ENCODE peak calls at places on chromosome 19, in seven cellular contexts. I is neuronal stem cell, D is H9, C is mesendoderm, X is H1, W is mesenchymal stem cell, R is trophoblast cell. U is an unnamed sample.

GRCh38 chr19:1007399-1007745 is 7.2 kb downstream of the GRIN3B start:
- DNase-seq in I (no peak), D (no peak), C (no peak), X (no peak), W (no peak), R (no peak), U (no peak)

GRCh38 chr19:8503506-8503905 is 1.1 kb upstream of the PRAM1 start:
- DNase-seq in I (no peak), D (no peak), C (no peak), X (no peak), W (no peak), R (no peak), U (no peak)

GRCh38 chr19:12784871-12785430 is 6.3 kb upstream of the JUNB start:
- DNase-seq in I (no peak), D (no peak), C (no peak), X (no peak), W (peak; percentile 76), R (no peak), U (peak; percentile 26)

GRCh38 chr19:44024900-44025216 is 321 bp upstream of the ZNF222 start:
- DNase-seq in I (no peak), D (no peak), C (no peak), X (no peak), W (no peak), R (no peak), U (no peak)

GRCh38 chr19:53982611-53983010 is 8.8 kb upstream of the CACNG6 start:
- DNase-seq in I (no peak), D (peak; percentile 36), C (peak; percentile 42), X (peak; percentile 66), W (no peak), R (no peak), U (no peak)

GRCh38 chr19:1514295-1514661 is 1.5 kb upstream of the ADAMTSL5 start:
- DNase-seq in I (no peak), D (no peak), C (no peak), X (no peak), W (no peak), R (no peak), U (no peak)

GRCh38 chr19:31073485-31074221 is 275.6 kb downstream of the TSHZ3 start:
- DNase-seq in I (no peak), D (no peak), C (no peak), X (no peak), W (no peak), R (no peak), U (no peak)

GRCh38 chr19:53879145-53880037 is 2.6 kb upstream of the PRKCG start:
- DNase-seq in I (peak; percentile 98), D (peak; percentile 99), C (peak; percentile 98), X (peak; percentile 100), W (peak; percentile 92), R (peak; percentile 65), U (peak; percentile 83)

GRCh38 chr19:52991484-52991883 is 22.2 kb upstream of the ERVV-1 start:
- DNase-seq in I (no peak), D (no peak), C (no peak), X (no peak), W (peak; percentile 47), R (peak; percentile 62), U (peak; percentile 37)

GRCh38 chr19:33052352-33052972 is 12.2 kb downstream of the RHPN2 start:
- DNase-seq in I (no peak), D (no peak), C (no peak), X (no peak), W (peak; percentile 71), R (no peak), U (peak; percentile 54)

GRCh38 chr19:11031421-11032070 is 57.7 kb upstream of the LDLR start:
- DNase-seq in I (no peak), D (no peak), C (no peak), X (no peak), W (no peak), R (no peak), U (no peak)

GRCh38 chr19:17539288-17540117 is 15.9 kb upstream of the COLGALT1 start:
- DNase-seq in I (peak; percentile 95), D (peak; percentile 100), C (peak; percentile 98), X (peak; percentile 100), W (peak; percentile 96), R (peak; percentile 95), U (peak; percentile 92)

GRCh38 chr19:48900477-48901452 is 653 bp downstream of the NUCB1 start:
- DNase-seq in I (no peak), D (no peak), C (peak; percentile 60), X (no peak), W (peak; percentile 32), R (no peak), U (peak; percentile 35)

GRCh38 chr19:6737284-6737872 is at the start of gene GPR108:
- DNase-seq in I (peak; percentile 100), D (peak; percentile 100), C (peak; percentile 100), X (peak; percentile 99), W (peak; percentile 100), R (peak; percentile 100), U (peak; percentile 100)

GRCh38 chr19:30968210-30968609 is 381.0 kb downstream of the TSHZ3 start:
- DNase-seq in I (no peak), D (no peak), C (peak; percentile 20), X (no peak), W (no peak), R (no peak), U (no peak)

GRCh38 chr19:2312819-2313501 is 5.0 kb upstream of the LINGO3 start:
- DNase-seq in I (no peak), D (peak; percentile 64), C (peak; percentile 45), X (peak; percentile 81), W (no peak), R (no peak), U (no peak)

GRCh38 chr19:5557691-5558090 is 10.1 kb downstream of the TINCR start:
- DNase-seq in I (no peak), D (no peak), C (no peak), X (no peak), W (no peak), R (no peak), U (no peak)

GRCh38 chr19:44696939-44697669 is 1.8 kb upstream of the CEACAM16 start:
- DNase-seq in I (no peak), D (peak; percentile 62), C (peak; percentile 28), X (no peak), W (no peak), R (no peak), U (no peak)

GRCh38 chr19:6761053-6761676 is 6.1 kb downstream of the SH2D3A start:
- DNase-seq in I (no peak), D (peak; percentile 49), C (peak; percentile 62), X (no peak), W (no peak), R (no peak), U (no peak)

GRCh38 chr19:17739121-17739875 is 12.0 kb upstream of the FCHO1 start:
- DNase-seq in I (no peak), D (no peak), C (no peak), X (no peak), W (no peak), R (no peak), U (no peak)

GRCh38 chr19:6048808-6049405 is 61.4 kb downstream of the RFX2 start:
- DNase-seq in I (peak; percentile 81), D (peak; percentile 77), C (peak; percentile 81), X (peak; percentile 80), W (peak; percentile 79), R (peak; percentile 73), U (peak; percentile 65)

GRCh38 chr19:18399008-18399407 is 1.6 kb upstream of the LRRC25 start:
- DNase-seq in I (no peak), D (no peak), C (no peak), X (no peak), W (peak; percentile 80), R (no peak), U (peak; percentile 87)

GRCh38 chr19:28841531-28841930 is 371.4 kb downstream of the UQCRFS1 start:
- DNase-seq in I (no peak), D (no peak), C (no peak), X (no peak), W (no peak), R (no peak), U (no peak)

GRCh38 chr19:28847468-28847867 is 365.5 kb downstream of the UQCRFS1 start:
- DNase-seq in I (no peak), D (no peak), C (peak; percentile 56), X (no peak), W (no peak), R (peak; percentile 38), U (peak; percentile 10)

GRCh38 chr19:28840891-28841290 is 372.1 kb downstream of the UQCRFS1 start:
- DNase-seq in I (no peak), D (no peak), C (peak; percentile 73), X (no peak), W (no peak), R (no peak), U (no peak)

GRCh38 chr19:28846094-28846812 is 366.7 kb downstream of the UQCRFS1 start:
- DNase-seq in I (no peak), D (no peak), C (no peak), X (no peak), W (no peak), R (no peak), U (no peak)

GRCh38 chr19:28843771-28844492 is 369.0 kb downstream of the UQCRFS1 start:
- DNase-seq in I (no peak), D (no peak), C (no peak), X (no peak), W (no peak), R (no peak), U (no peak)
- H4K8ac ChIP-seq in I (no peak overlapping the region), D (no peak overlapping the region), C (no peak overlapping the region), X (no peak overlapping the region), W (no peak overlapping the region), R (no peak overlapping the region), U (no peak overlapping the region)

GRCh38 chr19:4038057-4038456 is 28.6 kb downstream of the ZBTB7A start:
- DNase-seq in I (no peak), D (no peak), C (no peak), X (no peak), W (no peak), R (no peak), U (no peak)
- H4K8ac ChIP-seq in I (no peak overlapping the region), D (no peak overlapping the region), C (no peak overlapping the region), X (no peak overlapping the region), W (no peak overlapping the region), R (no peak overlapping the region), U (no peak overlapping the region)

DNA sequence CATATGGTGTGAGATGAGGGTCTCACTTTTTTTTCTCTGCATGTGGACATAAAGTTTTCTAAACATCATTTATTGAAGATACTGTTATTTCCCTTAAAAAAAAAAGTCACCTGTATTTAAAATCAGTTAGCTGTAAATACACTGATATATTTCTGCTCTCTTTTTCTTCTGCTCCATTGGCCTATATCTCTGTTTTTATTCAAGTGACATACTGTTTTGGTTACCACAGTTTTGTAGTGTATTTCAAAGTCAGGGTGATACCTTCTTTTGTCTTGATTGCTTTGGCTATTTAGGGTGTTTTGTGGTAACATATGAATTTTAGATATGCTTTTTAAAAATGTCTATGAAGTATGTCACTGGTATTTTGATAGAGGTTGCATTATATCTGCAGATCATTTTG is 15.8 kb upstream of the ZNF431 start:
- DNase-seq in I (no peak), D (no peak), C (no peak), X (no peak), W (no peak), R (no peak), U (no peak)
- H4K8ac ChIP-seq in I (no peak overlapping the region), D (no peak overlapping the region), C (no peak overlapping the region), X (no peak overlapping the region), W (no peak overlapping the region), R (no peak overlapping the region), U (no peak overlapping the region)

GRCh38 chr19:56221851-56222250 is 19.8 kb downstream of the ZSCAN5C start:
- DNase-seq in I (no peak), D (no peak), C (no peak), X (no peak), W (no peak), R (no peak), U (no peak)
- H4K8ac ChIP-seq in I (no peak overlapping the region), D (no peak overlapping the region), C (no peak overlapping the region), X (no peak overlapping the region), W (no peak overlapping the region), R (no peak overlapping the region), U (no peak overlapping the region)

U was measured in IMR-90.